ENCODE peak calls at places on chromosome 12, in six cellular contexts. A is fibroblast of lung, I is fibroblast of the aortic adventitia, Y is lower leg skin, X is right lobe of liver, O is HFF-Myc. U is an unnamed sample.

GRCh38 chr12:47819544-47819901 is 180 bp downstream of the HDAC7 start:
- DNase-seq in A (no peak), I (no peak), Y (no peak), X (no peak), O (no peak), U (no peak)

GRCh38 chr12:6315704-6316597 is 5.5 kb downstream of the PLEKHG6 start:
- DNase-seq in A (no peak), I (no peak), Y (no peak), X (no peak), O (no peak), U (no peak)

GRCh38 chr12:117875652-117876491 is 92.9 kb downstream of the KSR2 start:
- DNase-seq in A (peak), I (no peak), Y (no peak), X (no peak), O (no peak), U (no peak)

GRCh38 chr12:108779998-108780688 is 48.8 kb upstream of the CORO1C start:
- DNase-seq in A (no peak), I (peak), Y (no peak), X (no peak), O (no peak), U (peak)

GRCh38 chr12:108620236-108620879 is 13.3 kb downstream of the SELPLG start:
- DNase-seq in A (no peak), I (peak), Y (no peak), X (no peak), O (no peak), U (peak)

GRCh38 chr12:96187675-96188355 is 6.4 kb upstream of the ELK3 start:
- DNase-seq in A (no peak), I (no peak), Y (no peak), X (no peak), O (no peak), U (peak)

GRCh38 chr12:65918057-65918456 is 93.8 kb downstream of the HMGA2 start:
- DNase-seq in A (no peak), I (no peak), Y (no peak), X (no peak), O (no peak), U (no peak)

GRCh38 chr12:9742665-9743064 is 9.8 kb upstream of the CLECL1 start:
- DNase-seq in A (no peak), I (no peak), Y (no peak), X (no peak), O (no peak), U (no peak)

GRCh38 chr12:122350444-122350843 is 72.0 kb downstream of the CLIP1 start:
- DNase-seq in A (peak), I (peak), Y (no peak), X (peak), O (no peak), U (peak)

GRCh38 chr12:104890463-104891096 is 67.5 kb downstream of the SLC41A2 start:
- DNase-seq in A (no peak), I (no peak), Y (no peak), X (no peak), O (no peak), U (no peak)

GRCh38 chr12:124053855-124054254 is 80.8 kb downstream of the ZNF664 start:
- DNase-seq in A (peak), I (peak), Y (no peak), X (no peak), O (peak), U (peak)

GRCh38 chr12:56715798-56716197 is 9.3 kb downstream of the NACA start:
- DNase-seq in A (no peak), I (no peak), Y (no peak), X (no peak), O (no peak), U (no peak)

GRCh38 chr12:75086086-75087038 is 123.3 kb downstream of the KCNC2 start:
- DNase-seq in A (peak), I (peak), Y (no peak), X (no peak), O (peak), U (peak)

GRCh38 chr12:81141220-81141619 is 63.3 kb downstream of the ACSS3 start:
- DNase-seq in A (peak), I (no peak), Y (no peak), X (no peak), O (no peak), U (peak)

GRCh38 chr12:39240144-39240486 is 202.8 kb downstream of the KIF21A start:
- DNase-seq in A (no peak), I (no peak), Y (no peak), X (no peak), O (no peak), U (no peak)

GRCh38 chr12:40745386-40745785 is 53.1 kb downstream of the CNTN1 start:
- DNase-seq in A (no peak), I (no peak), Y (no peak), X (no peak), O (no peak), U (no peak)

GRCh38 chr12:27024291-27024690 is 1.9 kb downstream of the MED21 start:
- DNase-seq in A (no peak), I (peak), Y (no peak), X (no peak), O (no peak), U (peak)

GRCh38 chr12:97359291-97359690 is 103.3 kb upstream of the RMST start:
- DNase-seq in A (no peak), I (no peak), Y (no peak), X (no peak), O (no peak), U (no peak)
- H3K4me3 ChIP-seq in A (no peak), I (no peak), Y (no peak), X (no peak), O (no peak), U (no peak)

DNA sequence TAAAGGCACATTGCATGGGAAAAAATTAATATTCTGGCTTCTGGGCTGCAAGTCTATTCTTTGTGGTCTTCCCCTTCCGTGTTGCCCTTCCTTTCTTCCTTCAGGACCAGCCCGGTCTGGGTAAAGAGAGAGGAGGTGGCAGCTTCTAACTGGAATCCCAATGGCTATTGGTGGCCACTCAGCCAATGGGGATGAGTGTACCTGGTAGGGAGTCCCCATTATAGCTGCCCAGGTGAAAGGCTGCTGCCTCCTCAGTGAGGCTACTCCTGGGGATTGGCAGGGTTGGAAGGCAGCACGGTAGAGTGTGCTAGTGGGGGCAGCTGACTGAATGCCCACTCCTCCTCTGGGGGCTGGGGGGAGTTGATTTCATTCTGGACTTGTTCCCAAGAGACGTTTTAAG is 112.6 kb downstream of the RBM19 start:
- DNase-seq in A (no peak), I (no peak), Y (no peak), X (no peak), O (no peak), U (no peak)
- H3K4me3 ChIP-seq in A (no peak), I (no peak), Y (no peak), X (no peak), O (no peak), U (no peak)

GRCh38 chr12:25187781-25188180 is 7.2 kb downstream of the DNAI7 start:
- DNase-seq in A (peak), I (peak), Y (no peak), X (no peak), O (peak), U (peak)

GRCh38 chr12:25186038-25186787 is 8.7 kb downstream of the DNAI7 start:
- DNase-seq in A (no peak), I (no peak), Y (no peak), X (no peak), O (no peak), U (no peak)

GRCh38 chr12:25184132-25184531 is 10.8 kb downstream of the DNAI7 start:
- DNase-seq in A (no peak), I (no peak), Y (no peak), X (no peak), O (no peak), U (no peak)

GRCh38 chr12:25189656-25190055 is 5.3 kb downstream of the DNAI7 start:
- DNase-seq in A (peak), I (peak), Y (no peak), X (no peak), O (no peak), U (peak)

GRCh38 chr12:25186788-25187397 is 8.1 kb downstream of the DNAI7 start:
- DNase-seq in A (peak), I (no peak), Y (no peak), X (no peak), O (no peak), U (no peak)
- H3K4me3 ChIP-seq in A (no peak), I (no peak), Y (no peak), X (peak), O (no peak), U (no peak)

DNA sequence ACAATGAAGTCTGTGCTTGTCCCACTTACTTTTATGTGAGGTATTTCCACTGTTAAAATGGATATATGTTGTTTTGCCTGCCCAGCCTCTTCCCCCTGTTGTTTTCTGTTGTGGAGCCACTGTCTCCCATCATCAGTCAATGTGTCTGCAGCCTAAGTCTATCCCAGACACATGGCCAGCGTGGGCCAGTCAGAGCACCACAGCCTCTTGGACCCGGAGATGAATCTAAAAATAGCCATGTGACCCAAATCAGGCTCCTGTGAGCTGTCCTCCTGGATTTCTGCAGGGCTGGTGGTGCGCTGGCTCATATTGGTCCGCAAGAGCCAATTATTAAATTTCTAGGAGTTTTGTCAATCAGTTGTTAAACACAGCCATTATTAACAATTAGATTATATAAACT is 44.0 kb upstream of the PRICKLE1 start:
- DNase-seq in A (no peak), I (no peak), Y (no peak), X (no peak), O (no peak), U (no peak)
- H3K4me3 ChIP-seq in A (no peak), I (no peak), Y (no peak), X (no peak), O (no peak), U (no peak)

DNA sequence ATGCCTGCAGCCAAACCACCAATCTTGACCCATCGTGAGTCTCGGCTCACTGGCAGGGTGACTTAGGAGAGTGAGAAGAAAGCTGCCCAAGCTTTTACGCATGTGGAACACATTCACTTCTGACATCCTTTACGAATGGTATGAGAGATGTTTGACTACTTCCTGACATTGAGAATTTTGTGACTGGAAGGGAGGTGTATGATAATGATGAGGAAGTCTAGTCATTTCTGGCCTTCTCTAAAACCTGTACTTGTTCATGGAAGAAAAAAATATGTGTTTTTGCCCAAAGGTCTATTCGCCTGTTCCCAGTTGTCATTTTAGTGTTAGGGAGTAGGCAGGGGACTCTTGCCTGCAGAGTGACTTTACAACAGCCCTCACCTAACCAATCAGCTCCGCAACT is 227.2 kb upstream of the ATP2B1 start:
- DNase-seq in A (no peak), I (no peak), Y (no peak), X (no peak), O (no peak), U (no peak)
- H3K4me3 ChIP-seq in A (no peak), I (no peak), Y (no peak), X (no peak), O (no peak), U (no peak)

GRCh38 chr12:54214553-54215374 is 26.0 kb upstream of the SMUG1 start:
- DNase-seq in A (peak), I (peak), Y (peak), X (peak), O (peak), U (peak)
- H3K4me3 ChIP-seq in A (peak), I (peak), Y (no peak), X (no peak), O (no peak), U (peak)

GRCh38 chr12:13100610-13100881 is 2.9 kb downstream of the GSG1 start:
- DNase-seq in A (no peak), I (no peak), Y (no peak), X (no peak), O (no peak), U (no peak)
- H3K4me3 ChIP-seq in A (peak), I (peak), Y (no peak), X (peak), O (peak), U (peak)

U was measured in adipocyte.